ENCODE peak calls at places on chromosome 14, in seven cellular contexts. One of them, this sample, is unnamed.

GRCh38 chr14:24439257-24439656 is 3.3 kb downstream of the SDR39U1 start:
- DNase-seq in tibial artery: no peak
- DNase-seq in endothelial cell of umbilical vein: no peak
- DNase-seq in heart left ventricle: no peak
- DNase-seq in iPS DF 6.9: no peak
- DNase-seq in pancreas: no peak
- DNase-seq in IMR-90: no peak
- DNase-seq in this sample: no peak

GRCh38 chr14:23861666-23862065 is 91.9 kb upstream of the DHRS4 start:
- DNase-seq in tibial artery: no peak
- DNase-seq in endothelial cell of umbilical vein: peak; percentile 7
- DNase-seq in heart left ventricle: no peak
- DNase-seq in iPS DF 6.9: no peak
- DNase-seq in pancreas: peak; percentile 70
- DNase-seq in IMR-90: no peak
- DNase-seq in this sample: no peak

GRCh38 chr14:103006106-103006505 is 51.2 kb downstream of the CDC42BPB start:
- DNase-seq in tibial artery: no peak
- DNase-seq in endothelial cell of umbilical vein: no peak
- DNase-seq in heart left ventricle: no peak
- DNase-seq in iPS DF 6.9: no peak
- DNase-seq in pancreas: no peak
- DNase-seq in IMR-90: no peak
- DNase-seq in this sample: no peak

GRCh38 chr14:66395300-66395699 is 90.9 kb upstream of the CCDC196 start:
- DNase-seq in tibial artery: no peak
- DNase-seq in endothelial cell of umbilical vein: no peak
- DNase-seq in heart left ventricle: no peak
- DNase-seq in iPS DF 6.9: no peak
- DNase-seq in pancreas: no peak
- DNase-seq in IMR-90: no peak
- DNase-seq in this sample: no peak

GRCh38 chr14:88248606-88249005 is 74.5 kb downstream of the KCNK10 start:
- DNase-seq in tibial artery: no peak
- DNase-seq in endothelial cell of umbilical vein: no peak
- DNase-seq in heart left ventricle: no peak
- DNase-seq in iPS DF 6.9: no peak
- DNase-seq in pancreas: no peak
- DNase-seq in IMR-90: no peak
- DNase-seq in this sample: no peak

GRCh38 chr14:26896447-26896846 is 298.6 kb upstream of the NOVA1 start:
- DNase-seq in tibial artery: peak; percentile 71
- DNase-seq in endothelial cell of umbilical vein: no peak
- DNase-seq in heart left ventricle: no peak
- DNase-seq in iPS DF 6.9: no peak
- DNase-seq in pancreas: no peak
- DNase-seq in IMR-90: peak; percentile 3
- DNase-seq in this sample: no peak

GRCh38 chr14:58787601-58788000 is 149.8 kb downstream of the DACT1 start:
- DNase-seq in tibial artery: no peak
- DNase-seq in endothelial cell of umbilical vein: no peak
- DNase-seq in heart left ventricle: no peak
- DNase-seq in iPS DF 6.9: no peak
- DNase-seq in pancreas: no peak
- DNase-seq in IMR-90: no peak
- DNase-seq in this sample: no peak

GRCh38 chr14:68230941-68231717 is 411.6 kb downstream of the RAD51B start:
- DNase-seq in tibial artery: no peak
- DNase-seq in endothelial cell of umbilical vein: peak; percentile 52
- DNase-seq in heart left ventricle: no peak
- DNase-seq in iPS DF 6.9: no peak
- DNase-seq in pancreas: peak; percentile 66
- DNase-seq in IMR-90: peak; percentile 79
- DNase-seq in this sample: no peak

GRCh38 chr14:30443368-30444007 is 115.5 kb upstream of the G2E3 start:
- DNase-seq in tibial artery: no peak
- DNase-seq in endothelial cell of umbilical vein: peak; percentile 2
- DNase-seq in heart left ventricle: no peak
- DNase-seq in iPS DF 6.9: peak; percentile 9
- DNase-seq in pancreas: no peak
- DNase-seq in IMR-90: peak; percentile 46
- DNase-seq in this sample: no peak

GRCh38 chr14:68172664-68173063 is 353.1 kb downstream of the RAD51B start:
- DNase-seq in tibial artery: no peak
- DNase-seq in endothelial cell of umbilical vein: peak; percentile 31
- DNase-seq in heart left ventricle: no peak
- DNase-seq in iPS DF 6.9: no peak
- DNase-seq in pancreas: peak; percentile 34
- DNase-seq in IMR-90: no peak
- DNase-seq in this sample: no peak

GRCh38 chr14:22761734-22762133 is 4.8 kb upstream of the OXA1L start:
- DNase-seq in tibial artery: no peak
- DNase-seq in endothelial cell of umbilical vein: no peak
- DNase-seq in heart left ventricle: no peak
- DNase-seq in iPS DF 6.9: no peak
- DNase-seq in pancreas: no peak
- DNase-seq in IMR-90: no peak
- DNase-seq in this sample: no peak

GRCh38 chr14:71591929-71592328 is 340.3 kb upstream of the RGS6 start:
- DNase-seq in tibial artery: no peak
- DNase-seq in endothelial cell of umbilical vein: peak; percentile 44
- DNase-seq in heart left ventricle: no peak
- DNase-seq in iPS DF 6.9: no peak
- DNase-seq in pancreas: no peak
- DNase-seq in IMR-90: peak; percentile 64
- DNase-seq in this sample: no peak

GRCh38 chr14:98859301-98859700 is 412.7 kb downstream of the BCL11B start:
- DNase-seq in tibial artery: no peak
- DNase-seq in endothelial cell of umbilical vein: no peak
- DNase-seq in heart left ventricle: no peak
- DNase-seq in iPS DF 6.9: no peak
- DNase-seq in pancreas: no peak
- DNase-seq in IMR-90: no peak
- DNase-seq in this sample: no peak

GRCh38 chr14:58731465-58732330 is 93.9 kb downstream of the DACT1 start:
- DNase-seq in tibial artery: no peak
- DNase-seq in endothelial cell of umbilical vein: peak; percentile 76
- DNase-seq in heart left ventricle: no peak
- DNase-seq in iPS DF 6.9: no peak
- DNase-seq in pancreas: no peak
- DNase-seq in IMR-90: peak; percentile 99
- DNase-seq in this sample: no peak

GRCh38 chr14:24710403-24711063 is 76.5 kb upstream of the GZMB start:
- DNase-seq in tibial artery: peak; percentile 39
- DNase-seq in endothelial cell of umbilical vein: peak; percentile 48
- DNase-seq in heart left ventricle: peak; percentile 51
- DNase-seq in iPS DF 6.9: peak; percentile 35
- DNase-seq in pancreas: peak; percentile 19
- DNase-seq in IMR-90: peak; percentile 59
- DNase-seq in this sample: peak; percentile 41

GRCh38 chr14:99138999-99139865 is 132.8 kb downstream of the BCL11B start:
- DNase-seq in tibial artery: peak; percentile 7
- DNase-seq in endothelial cell of umbilical vein: no peak
- DNase-seq in heart left ventricle: peak; percentile 13
- DNase-seq in iPS DF 6.9: no peak
- DNase-seq in pancreas: no peak
- DNase-seq in IMR-90: no peak
- DNase-seq in this sample: no peak

GRCh38 chr14:71203306-71203705 is 296.0 kb downstream of the PCNX1 start:
- DNase-seq in tibial artery: no peak
- DNase-seq in endothelial cell of umbilical vein: no peak
- DNase-seq in heart left ventricle: no peak
- DNase-seq in iPS DF 6.9: no peak
- DNase-seq in pancreas: no peak
- DNase-seq in IMR-90: peak; percentile 22
- DNase-seq in this sample: no peak

GRCh38 chr14:104293851-104294627 is 155.7 kb downstream of the KIF26A start:
- DNase-seq in tibial artery: peak; percentile 10
- DNase-seq in endothelial cell of umbilical vein: no peak
- DNase-seq in heart left ventricle: no peak
- DNase-seq in iPS DF 6.9: no peak
- DNase-seq in pancreas: no peak
- DNase-seq in IMR-90: no peak
- DNase-seq in this sample: peak; percentile 25

GRCh38 chr14:96915478-96915877 is 118.3 kb downstream of the VRK1 start:
- DNase-seq in tibial artery: no peak
- DNase-seq in endothelial cell of umbilical vein: no peak
- DNase-seq in heart left ventricle: no peak
- DNase-seq in iPS DF 6.9: no peak
- DNase-seq in pancreas: no peak
- DNase-seq in IMR-90: no peak
- DNase-seq in this sample: no peak

GRCh38 chr14:100895411-100895810 is 8.1 kb downstream of the RTL1 start:
- DNase-seq in tibial artery: no peak
- DNase-seq in endothelial cell of umbilical vein: no peak
- DNase-seq in heart left ventricle: no peak
- DNase-seq in iPS DF 6.9: no peak
- DNase-seq in pancreas: no peak
- DNase-seq in IMR-90: no peak
- DNase-seq in this sample: no peak

DNA sequence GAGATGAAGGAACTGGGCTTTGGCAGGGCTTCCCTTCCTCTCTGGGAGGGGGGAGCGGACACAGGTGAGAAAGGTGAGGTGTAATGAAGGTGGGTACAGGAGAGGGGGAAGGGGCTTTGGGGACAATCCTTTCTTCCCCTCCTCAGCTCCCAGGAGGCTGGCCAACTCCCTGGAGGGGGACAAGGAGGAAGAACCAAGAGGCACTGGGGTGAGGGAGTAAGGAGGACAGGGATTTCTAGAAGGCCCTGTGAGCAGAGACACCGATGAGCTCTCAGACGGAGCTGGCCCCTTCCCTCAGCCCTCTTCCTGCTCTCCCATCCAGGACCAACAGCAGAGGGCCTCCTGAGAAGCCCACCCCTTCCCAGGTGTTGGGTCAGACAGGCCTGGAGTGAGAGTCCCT is 53.4 kb downstream of the PLEKHG3 start:
- DNase-seq in tibial artery: no peak
- DNase-seq in endothelial cell of umbilical vein: no peak
- DNase-seq in heart left ventricle: no peak
- DNase-seq in iPS DF 6.9: no peak
- DNase-seq in pancreas: no peak
- DNase-seq in IMR-90: no peak
- DNase-seq in this sample: no peak
- H3K27ac ChIP-seq in tibial artery: peak overlapping the region; percentile 67
- H3K27ac ChIP-seq in endothelial cell of umbilical vein: no peak overlapping the region
- H3K27ac ChIP-seq in heart left ventricle: peak overlapping the region; percentile 73
- H3K27ac ChIP-seq in iPS DF 6.9: no peak overlapping the region
- H3K27ac ChIP-seq in pancreas: peak overlapping the region; percentile 36
- H3K27ac ChIP-seq in IMR-90: peak overlapping the region; percentile 64
- H3K27ac ChIP-seq in this sample: peak overlapping the region; percentile 65

DNA sequence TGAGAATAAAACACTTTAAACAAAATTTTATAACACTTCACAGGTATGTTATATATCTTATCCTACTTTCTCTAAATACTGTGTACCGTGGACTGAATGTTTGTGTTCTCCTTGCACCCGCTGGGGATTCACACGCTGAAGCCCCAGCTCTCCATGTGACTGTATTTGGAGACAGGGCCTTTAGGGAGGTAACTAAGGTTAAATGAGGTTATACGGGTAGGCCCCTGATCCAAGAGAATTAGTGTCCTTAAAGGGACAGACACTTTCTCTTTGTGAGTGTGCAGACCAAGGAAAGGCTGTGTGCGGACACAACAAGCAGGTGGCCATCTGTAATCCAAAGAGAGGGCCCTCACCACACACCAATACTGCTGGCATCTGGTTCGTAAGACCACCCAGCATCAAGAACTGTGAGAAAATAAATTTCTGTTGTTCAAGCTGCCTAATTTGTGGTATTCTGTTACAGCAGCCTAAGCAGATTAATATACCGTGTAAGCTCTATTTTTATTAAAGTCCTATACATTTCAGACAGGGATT is 70.1 kb upstream of the TTC7B start:
- DNase-seq in tibial artery: no peak
- DNase-seq in endothelial cell of umbilical vein: no peak
- DNase-seq in heart left ventricle: no peak
- DNase-seq in iPS DF 6.9: no peak
- DNase-seq in pancreas: no peak
- DNase-seq in IMR-90: no peak
- DNase-seq in this sample: no peak
- H3K4me1 ChIP-seq in tibial artery: no peaks in the 10 kb centered on the region
- H3K4me1 ChIP-seq in endothelial cell of umbilical vein: no peaks in the 10 kb centered on the region
- H3K4me1 ChIP-seq in heart left ventricle: no peaks in the 10 kb centered on the region
- H3K4me1 ChIP-seq in iPS DF 6.9: no peaks in the 10 kb centered on the region
- H3K4me1 ChIP-seq in pancreas: no peaks in the 10 kb centered on the region
- H3K4me1 ChIP-seq in IMR-90: no peaks in the 10 kb centered on the region
- H3K4me1 ChIP-seq in this sample: no peaks in the 10 kb centered on the region

GRCh38 chr14:50477760-50478159 is 54.6 kb downstream of the MAP4K5 start:
- DNase-seq in tibial artery: no peak
- DNase-seq in endothelial cell of umbilical vein: no peak
- DNase-seq in heart left ventricle: no peak
- DNase-seq in iPS DF 6.9: no peak
- DNase-seq in pancreas: no peak
- DNase-seq in IMR-90: no peak
- DNase-seq in this sample: no peak

GRCh38 chr14:50476134-50476533 is 56.2 kb downstream of the MAP4K5 start:
- DNase-seq in tibial artery: no peak
- DNase-seq in endothelial cell of umbilical vein: no peak
- DNase-seq in heart left ventricle: no peak
- DNase-seq in iPS DF 6.9: no peak
- DNase-seq in pancreas: no peak
- DNase-seq in IMR-90: no peak
- DNase-seq in this sample: no peak

GRCh38 chr14:50471838-50472465 is 60.4 kb downstream of the MAP4K5 start:
- DNase-seq in tibial artery: no peak
- DNase-seq in endothelial cell of umbilical vein: no peak
- DNase-seq in heart left ventricle: no peak
- DNase-seq in iPS DF 6.9: no peak
- DNase-seq in pancreas: no peak
- DNase-seq in IMR-90: no peak
- DNase-seq in this sample: no peak

GRCh38 chr14:50479041-50479440 is 53.3 kb downstream of the MAP4K5 start:
- DNase-seq in tibial artery: no peak
- DNase-seq in endothelial cell of umbilical vein: no peak
- DNase-seq in heart left ventricle: no peak
- DNase-seq in iPS DF 6.9: no peak
- DNase-seq in pancreas: no peak
- DNase-seq in IMR-90: no peak
- DNase-seq in this sample: no peak

DNA sequence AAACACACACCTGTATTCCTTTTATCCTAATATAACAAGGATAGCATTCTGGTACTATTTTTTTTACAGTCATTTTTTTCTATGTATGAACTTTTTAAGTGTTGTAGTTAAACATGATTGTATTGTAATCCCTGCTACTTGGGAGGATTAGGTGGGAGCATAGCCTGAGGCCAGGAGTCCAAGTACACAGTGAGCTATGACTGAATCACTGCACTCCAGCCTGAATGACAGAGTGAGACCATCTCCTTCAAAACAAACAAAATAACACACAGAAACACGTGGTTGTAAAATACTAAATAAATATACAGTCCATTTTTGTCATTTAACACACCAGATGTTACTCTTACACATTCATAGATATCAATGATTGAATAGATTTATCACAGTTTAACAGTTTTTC is 56.9 kb downstream of the MAP4K5 start:
- DNase-seq in tibial artery: no peak
- DNase-seq in endothelial cell of umbilical vein: no peak
- DNase-seq in heart left ventricle: no peak
- DNase-seq in iPS DF 6.9: no peak
- DNase-seq in pancreas: no peak
- DNase-seq in IMR-90: peak; percentile 54
- DNase-seq in this sample: no peak
- H3K9me3 ChIP-seq in tibial artery: no peaks in the 10 kb centered on the region
- H3K9me3 ChIP-seq in endothelial cell of umbilical vein: peaks cover 7% of the 10 kb centered on the region
- H3K9me3 ChIP-seq in heart left ventricle: peaks cover 26% of the 10 kb centered on the region
- H3K9me3 ChIP-seq in iPS DF 6.9: no peaks in the 10 kb centered on the region
- H3K9me3 ChIP-seq in pancreas: no peaks in the 10 kb centered on the region
- H3K9me3 ChIP-seq in IMR-90: peaks cover 24% of the 10 kb centered on the region
- H3K9me3 ChIP-seq in this sample: peaks cover 39% of the 10 kb centered on the region

GRCh38 chr14:105389534-105389933 is 8.8 kb upstream of the TEX22 start:
- DNase-seq in tibial artery: no peak
- DNase-seq in endothelial cell of umbilical vein: no peak
- DNase-seq in heart left ventricle: no peak
- DNase-seq in iPS DF 6.9: no peak
- DNase-seq in pancreas: no peak
- DNase-seq in IMR-90: no peak
- DNase-seq in this sample: no peak
- H3K27ac ChIP-seq in tibial artery: no peak overlapping the region
- H3K27ac ChIP-seq in endothelial cell of umbilical vein: no peak overlapping the region
- H3K27ac ChIP-seq in heart left ventricle: peak overlapping the region; percentile 34
- H3K27ac ChIP-seq in iPS DF 6.9: no peak overlapping the region
- H3K27ac ChIP-seq in pancreas: no peak overlapping the region
- H3K27ac ChIP-seq in IMR-90: no peak overlapping the region
- H3K27ac ChIP-seq in this sample: peak overlapping the region; percentile 53

This sample was measured in left lung.